ENCODE peak calls at places on chromosome 2, in four cellular contexts. B, X, D and Z are unnamed samples.

GRCh38 chr2:187614756-187615155 is 60.5 kb upstream of the TFPI start:
- DNase-seq in D (no peak), B (no peak), X (no peak), Z (no peak)

GRCh38 chr2:59236723-59237122 is 995.6 kb upstream of the FANCL start:
- DNase-seq in X (no peak), B (no peak), D (no peak), Z (peak)

GRCh38 chr2:235127909-235128308 is 176.1 kb downstream of the SH3BP4 start:
- DNase-seq in X (no peak), D (no peak), B (no peak), Z (no peak)

GRCh38 chr2:135485441-135485840 is 45.6 kb downstream of the ZRANB3 start:
- DNase-seq in X (no peak), D (no peak), B (no peak), Z (no peak)

GRCh38 chr2:11582526-11583202 is 48.8 kb downstream of the GREB1 start:
- DNase-seq in B (peak), D (peak), X (peak), Z (peak)

GRCh38 chr2:43005975-43006833 is 213.8 kb upstream of the HAAO start:
- DNase-seq in X (no peak), B (no peak), D (no peak), Z (no peak)

GRCh38 chr2:106108351-106108750 is 85.8 kb downstream of the UXS1 start:
- DNase-seq in B (peak), D (no peak), X (no peak), Z (no peak)

GRCh38 chr2:166957686-166958085 is 69.4 kb downstream of the XIRP2 start:
- DNase-seq in D (peak), B (no peak), X (no peak), Z (no peak)

GRCh38 chr2:188292446-188293239 is 969 bp downstream of the GULP1 start:
- DNase-seq in B (peak), X (peak), D (no peak), Z (no peak)

GRCh38 chr2:175612280-175612679 is 389.8 kb downstream of the LNPK start:
- DNase-seq in D (no peak), B (no peak), X (no peak), Z (peak)

GRCh38 chr2:189164732-189165131 is 14.8 kb downstream of the COL5A2 start:
- DNase-seq in D (no peak), B (no peak), X (no peak), Z (no peak)

GRCh38 chr2:175461839-175462238 is 280.3 kb upstream of the ATP5MC3 start:
- DNase-seq in B (no peak), D (peak), X (no peak), Z (peak)

GRCh38 chr2:71892132-71892730 is 255.4 kb downstream of the CYP26B1 start:
- DNase-seq in D (no peak), X (no peak), B (no peak), Z (no peak)

GRCh38 chr2:186590538-186591441 is 934 bp downstream of the ITGAV start:
- DNase-seq in B (peak), D (peak), X (peak), Z (peak)
- TF ChIP-seq MAX in B (no peak), D (no peak), X (no peak), Z (no peak)

GRCh38 chr2:238239552-238239871 is 326 bp downstream of the HES6 start:
- DNase-seq in X (no peak), D (no peak), B (no peak), Z (no peak)
- TF ChIP-seq POLR2A in X (no peak), D (no peak), B (no peak), Z (no peak)

DNA sequence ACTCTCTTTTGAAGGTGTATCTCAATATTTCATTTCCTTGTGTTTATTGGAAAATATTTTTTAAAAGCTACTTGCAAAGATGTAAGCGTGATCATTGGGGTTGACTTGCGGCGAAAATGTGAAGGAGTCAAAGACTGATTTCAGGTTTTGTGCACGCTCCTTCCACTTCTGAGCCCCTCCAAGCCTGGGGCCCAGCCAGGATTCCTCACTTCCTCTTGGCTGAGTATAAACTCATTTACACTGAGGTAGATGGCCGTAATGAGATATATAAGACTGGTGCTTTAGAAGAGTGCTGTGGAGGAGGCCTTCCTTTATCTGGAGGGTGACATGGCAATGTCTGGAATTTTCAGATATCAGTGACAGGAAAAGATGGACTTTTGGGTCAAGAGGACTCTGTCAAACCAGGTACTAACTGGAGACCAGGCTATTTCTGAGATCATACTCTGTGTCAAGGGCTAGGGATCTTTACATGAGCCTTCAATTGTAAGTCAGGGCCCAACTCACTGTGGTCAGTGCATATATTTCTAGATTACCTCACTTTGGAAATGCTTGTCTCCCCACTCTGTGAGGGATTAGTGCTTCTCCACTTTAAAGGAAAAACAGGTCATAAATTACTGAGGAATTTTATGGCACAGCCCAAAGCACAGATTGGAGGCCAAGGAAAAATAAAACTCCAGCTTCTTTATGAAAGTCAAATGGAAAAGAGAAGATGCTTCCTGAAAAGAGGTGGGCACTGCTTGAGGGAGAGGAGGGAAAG is 22.7 kb downstream of the PRKCE start:
- DNase-seq in D (no peak), B (peak), X (no peak), Z (no peak)
- TF ChIP-seq MYC in D (no peak), B (no peak), X (no peak), Z (no peak)

GRCh38 chr2:102839668-102840388 is 78.0 kb downstream of the TMEM182 start:
- DNase-seq in X (peak), D (peak), B (peak), Z (peak)
- TF ChIP-seq MAX in X (no peak), D (no peak), B (no peak), Z (no peak)

GRCh38 chr2:38065502-38066135 is 10.3 kb downstream of the CYP1B1 start:
- DNase-seq in D (no peak), B (no peak), X (no peak), Z (peak)
- TF ChIP-seq POLR2A in D (no peak), B (no peak), X (no peak), Z (no peak)

GRCh38 chr2:19607931-19608762 is 249.7 kb upstream of the OSR1 start:
- DNase-seq in B (no peak), D (no peak), X (peak), Z (no peak)
- TF ChIP-seq MYC in B (no peak), D (no peak), X (no peak), Z (no peak)

GRCh38 chr2:163133602-163134001 is 295.0 kb upstream of the KCNH7 start:
- DNase-seq in B (no peak), D (no peak), X (no peak), Z (no peak)

DNA sequence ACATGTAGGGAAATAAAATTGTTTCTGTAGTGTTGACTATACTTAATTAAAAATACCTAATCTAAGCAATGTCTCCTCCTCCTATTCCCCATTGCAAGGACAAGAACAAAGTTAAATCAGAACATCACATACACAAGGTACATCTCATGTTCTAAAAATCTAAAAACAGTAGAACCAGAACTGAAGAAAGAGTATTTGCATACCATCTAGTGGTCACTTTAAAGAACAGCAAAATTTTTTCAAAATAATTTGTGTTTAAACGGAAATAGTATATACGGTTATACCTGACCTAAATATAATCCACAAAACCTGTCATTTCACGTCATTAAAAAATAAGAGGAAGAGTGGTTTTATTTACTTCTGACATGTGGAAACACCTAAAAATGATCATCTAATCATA is 294.3 kb upstream of the KCNH7 start:
- DNase-seq in D (peak), B (peak), X (peak), Z (peak)
- TF ChIP-seq MAX in D (no peak), B (no peak), X (no peak), Z (no peak)